ENCODE peak calls at places on chromosome 6, in four cellular contexts. R is foreskin keratinocyte, T is ovary, E is fibroblast of mammary gland. X is an unnamed sample.

GRCh38 chr6:45474376-45474775 is 96.6 kb upstream of the SUPT3H start:
- DNase-seq in R (no peak), T (no peak), E (no peak), X (no peak)

GRCh38 chr6:108916026-108916689 is 67.9 kb downstream of the ARMC2 start:
- DNase-seq in R (no peak), T (no peak), E (no peak), X (peak; percentile 44)

GRCh38 chr6:145080651-145081050 is 654.7 kb downstream of the EPM2A start:
- DNase-seq in R (no peak), T (no peak), E (peak; percentile 10), X (no peak)

GRCh38 chr6:112203577-112204349 is 50.6 kb downstream of the LAMA4 start:
- DNase-seq in R (peak; percentile 95), T (no peak), E (peak; percentile 97), X (peak; percentile 100)

GRCh38 chr6:132322398-132322797 is 78.9 kb downstream of the MOXD1 start:
- DNase-seq in R (no peak), T (no peak), E (peak; percentile 61), X (no peak)

GRCh38 chr6:24926192-24926591 is 9.6 kb downstream of the RIPOR2 start:
- DNase-seq in R (no peak), T (no peak), E (no peak), X (no peak)

GRCh38 chr6:41728954-41729353 is 6.5 kb downstream of the TFEB start:
- DNase-seq in R (no peak), T (no peak), E (no peak), X (no peak)

GRCh38 chr6:166998256-166999144 is 697 bp upstream of the CEP43 start:
- DNase-seq in R (no peak), T (peak; percentile 23), E (no peak), X (no peak)

GRCh38 chr6:80235647-80236046 is 129.2 kb downstream of the BCKDHB start:
- DNase-seq in R (no peak), T (no peak), E (no peak), X (no peak)

GRCh38 chr6:84738996-84739865 is 25.2 kb downstream of the TBX18 start:
- DNase-seq in R (peak; percentile 89), T (no peak), E (peak; percentile 43), X (peak; percentile 98)

GRCh38 chr6:30990422-30991086 is 7.0 kb downstream of the MUC21 start:
- DNase-seq in R (no peak), T (no peak), E (no peak), X (no peak)

GRCh38 chr6:88124925-88125557 is 41.1 kb downstream of the CNR1 start:
- DNase-seq in R (no peak), T (no peak), E (peak; percentile 43), X (peak; percentile 8)

GRCh38 chr6:128114164-128114563 is 213.3 kb upstream of the THEMIS start:
- DNase-seq in R (no peak), T (no peak), E (no peak), X (no peak)

GRCh38 chr6:40425192-40425919 is 161.8 kb downstream of the LRFN2 start:
- DNase-seq in R (no peak), T (no peak), E (no peak), X (no peak)

GRCh38 chr6:169724554-169725269 is 412 bp upstream of the PHF10 start:
- DNase-seq in R (no peak), T (peak; percentile 63), E (no peak), X (no peak)

GRCh38 chr6:61887425-61887824 is 398.6 kb downstream of the KHDRBS2 start:
- DNase-seq in R (no peak), T (no peak), E (no peak), X (no peak)

DNA sequence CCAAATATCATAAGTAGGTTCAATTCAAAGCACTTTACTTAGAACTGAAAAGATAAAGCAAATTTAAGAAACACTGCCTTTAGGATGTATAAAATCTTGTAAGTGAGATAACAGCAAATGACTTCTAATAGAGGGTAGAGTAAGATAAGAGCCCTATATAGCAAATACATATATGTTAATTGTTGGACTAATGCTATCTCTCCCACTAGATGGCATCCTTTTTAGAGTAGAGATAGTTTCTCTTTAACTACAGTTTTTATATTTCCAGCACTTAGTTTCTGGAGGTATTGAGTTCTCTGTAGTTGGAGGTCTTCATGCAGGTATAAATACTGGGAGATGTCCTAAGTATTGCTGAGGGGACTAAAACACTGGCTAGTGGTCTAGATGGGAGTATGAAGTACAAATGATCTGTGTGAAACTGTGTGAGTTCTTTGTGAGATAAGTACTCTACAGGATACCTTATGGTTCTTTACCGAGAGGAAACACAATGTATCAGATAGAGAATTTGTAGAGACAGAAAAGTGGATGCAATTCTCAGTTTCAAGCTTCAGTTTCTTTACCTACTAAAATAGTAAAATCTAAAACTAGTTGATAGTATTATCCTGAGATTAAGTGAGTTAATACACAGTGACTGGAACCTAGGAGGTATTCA is 399.3 kb downstream of the KHDRBS2 start:
- DNase-seq in R (no peak), T (no peak), E (no peak), X (peak; percentile 0)
- TF ChIP-seq CTCF in R (peak; percentile 5), T (no peak), E (no peak), X (no peak)

GRCh38 chr6:114690625-114691024 is 347.8 kb upstream of the HS3ST5 start:
- DNase-seq in R (no peak), T (no peak), E (no peak), X (no peak)
- TF ChIP-seq CTCF in R (no peak), T (no peak), E (no peak), X (no peak)

DNA sequence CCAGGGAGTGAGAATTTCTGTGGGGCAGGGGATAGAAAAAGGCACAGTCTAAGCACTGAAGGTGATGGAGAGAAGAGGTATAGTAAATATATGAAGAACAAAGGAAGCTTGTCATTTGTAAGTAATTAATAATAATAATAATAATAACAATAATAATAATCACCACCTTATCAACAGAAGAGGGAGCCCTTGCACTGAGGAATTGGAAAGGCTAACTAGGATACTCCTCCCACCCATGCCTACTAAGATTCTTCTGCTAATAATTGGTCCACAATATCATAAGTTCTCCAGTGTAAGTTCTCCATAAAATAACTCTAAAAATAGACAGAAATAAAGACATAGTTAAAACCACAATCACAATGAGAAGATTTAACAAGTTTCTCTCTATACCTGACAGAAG is 912 bp upstream of the OR12D3 start:
- DNase-seq in R (peak; percentile 18), T (no peak), E (peak; percentile 1), X (peak; percentile 49)
- TF ChIP-seq CTCF in R (peak; percentile 73), T (no peak), E (no peak), X (peak; percentile 32)

DNA sequence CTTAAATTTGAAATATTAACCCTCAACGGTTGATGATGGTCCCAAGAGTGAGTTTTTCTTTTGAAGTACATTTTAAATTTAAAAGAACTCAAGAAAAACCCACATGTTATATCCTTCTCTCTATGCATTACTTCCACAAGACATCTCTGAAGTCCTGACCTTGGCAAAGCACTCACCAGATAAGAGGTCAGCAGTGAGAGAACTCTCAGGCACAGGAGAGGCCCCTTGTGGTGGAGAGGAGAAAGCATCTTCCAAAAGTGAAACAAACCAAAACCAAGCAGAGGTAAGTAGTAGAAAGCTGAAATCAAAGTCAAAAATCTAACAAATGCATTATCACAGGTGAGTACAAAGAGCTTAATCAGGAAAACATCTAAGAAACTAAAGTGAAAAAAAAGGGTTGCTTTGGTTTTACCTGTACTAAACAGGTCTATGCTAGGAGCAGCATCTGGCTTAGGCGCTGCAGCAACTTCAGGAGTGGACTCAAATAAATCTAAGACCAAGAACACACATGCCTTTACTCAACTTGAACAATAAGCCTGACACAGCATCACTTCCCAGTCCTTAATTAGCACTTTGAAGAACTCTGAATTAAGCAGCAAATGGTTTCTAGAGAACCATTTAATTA is 80.5 kb downstream of the PRSS35 start:
- DNase-seq in R (peak; percentile 22), T (no peak), E (peak; percentile 28), X (peak; percentile 28)
- TF ChIP-seq CTCF in R (peak; percentile 57), T (no peak), E (peak; percentile 69), X (peak; percentile 65)

GRCh38 chr6:34207695-34208443 is 28.8 kb upstream of the HMGA1 start:
- DNase-seq in R (no peak), T (no peak), E (no peak), X (no peak)
- TF ChIP-seq CTCF in R (no peak), T (no peak), E (no peak), X (no peak)

GRCh38 chr6:110621061-110621460 is 144.6 kb upstream of the SLC22A16 start:
- DNase-seq in R (no peak), T (no peak), E (no peak), X (no peak)

GRCh38 chr6:110619275-110619908 is 143.0 kb upstream of the SLC22A16 start:
- DNase-seq in R (no peak), T (no peak), E (no peak), X (no peak)

GRCh38 chr6:110620065-110620464 is 143.7 kb upstream of the SLC22A16 start:
- DNase-seq in R (no peak), T (no peak), E (no peak), X (no peak)

GRCh38 chr6:110617057-110617456 is 140.6 kb upstream of the SLC22A16 start:
- DNase-seq in R (no peak), T (no peak), E (no peak), X (no peak)

GRCh38 chr6:110618591-110619267 is 142.3 kb upstream of the SLC22A16 start:
- DNase-seq in R (no peak), T (no peak), E (peak; percentile 23), X (no peak)
- TF ChIP-seq CTCF in R (peak; percentile 54), T (no peak), E (peak; percentile 27), X (no peak)

DNA sequence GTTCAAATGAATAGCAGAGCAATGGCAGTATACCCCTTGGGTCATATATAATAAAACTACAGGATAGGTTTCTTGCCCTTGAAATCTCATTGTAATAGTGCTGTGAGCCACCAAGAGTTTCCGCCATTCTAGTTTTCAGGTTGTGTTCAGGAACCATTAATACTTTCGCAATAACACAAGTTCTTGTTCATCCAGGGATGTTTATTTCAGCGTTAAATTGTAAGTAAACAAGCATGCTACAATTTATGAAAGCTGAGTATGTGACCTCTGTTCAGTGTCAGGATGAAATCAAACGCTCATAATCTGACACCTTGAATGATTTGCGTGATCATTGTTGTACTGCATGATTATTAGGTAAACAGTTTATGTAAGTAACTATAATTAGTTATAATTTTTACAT is 22.8 kb downstream of the ANKS1A start:
- DNase-seq in R (no peak), T (no peak), E (no peak), X (no peak)
- TF ChIP-seq CTCF in R (no peak), T (no peak), E (no peak), X (no peak)

GRCh38 chr6:44260451-44261297 is 3.3 kb upstream of the SLC35B2 start:
- DNase-seq in R (no peak), T (no peak), E (no peak), X (no peak)
- TF ChIP-seq CTCF in R (no peak), T (no peak), E (no peak), X (no peak)